ENCODE peak calls at places on chromosomes 2 and 18, in eight cellular contexts. H, X, Z, F, V, P, M and J are unnamed samples.

GRCh38 chr2:191847764-191848163 is 876 bp upstream of the CAVIN2 start:
- ATAC-seq in H (no peak), X (no peak), Z (no peak), F (no peak), V (no peak), P (no peak), M (no peak), J (no peak)

GRCh38 chr2:111904726-111905476 is 6.5 kb downstream of the MERTK start:
- ATAC-seq in H (peak), X (peak), Z (no peak), F (no peak), V (no peak), P (no peak), M (no peak), J (peak)

GRCh38 chr18:34521040-34521439 is 189.1 kb upstream of the DTNA start:
- ATAC-seq in H (no peak), X (no peak), Z (no peak), F (no peak), V (no peak), P (no peak), M (no peak), J (no peak)

GRCh38 chr2:177604291-177605065 is 211.9 kb downstream of the AGPS start:
- ATAC-seq in H (peak), X (peak), Z (no peak), F (no peak), V (no peak), P (peak), M (no peak), J (peak)

GRCh38 chr18:79531926-79532689 is 136.4 kb downstream of the NFATC1 start:
- ATAC-seq in H (no peak), X (no peak), Z (no peak), F (no peak), V (no peak), P (peak), M (no peak), J (no peak)

GRCh38 chr18:7878265-7879173 is 311.4 kb downstream of the PTPRM start:
- ATAC-seq in H (peak), X (no peak), Z (no peak), F (no peak), V (no peak), P (no peak), M (peak), J (no peak)

GRCh38 chr2:200054681-200055468 is 99.5 kb downstream of the MAIP1 start:
- ATAC-seq in H (no peak), X (peak), Z (no peak), F (no peak), V (no peak), P (no peak), M (no peak), J (no peak)

GRCh38 chr2:110997646-110998045 is 123.1 kb upstream of the BCL2L11 start:
- ATAC-seq in H (no peak), X (no peak), Z (no peak), F (no peak), V (no peak), P (no peak), M (no peak), J (no peak)

GRCh38 chr2:28624798-28625701 is 126.6 kb upstream of the PPP1CB start:
- ATAC-seq in H (peak), X (peak), Z (peak), F (peak), V (peak), P (peak), M (peak), J (peak)

GRCh38 chr2:8247905-8248622 is 433.8 kb upstream of the ID2 start:
- ATAC-seq in H (peak), X (no peak), Z (no peak), F (no peak), V (no peak), P (peak), M (no peak), J (peak)

GRCh38 chr2:6780765-6781274 is 84.9 kb downstream of the CMPK2 start:
- ATAC-seq in H (peak), X (peak), Z (peak), F (peak), V (peak), P (no peak), M (no peak), J (peak)

GRCh38 chr2:180017764-180018163 is 10.7 kb upstream of the CWC22 start:
- ATAC-seq in H (peak), X (no peak), Z (no peak), F (no peak), V (no peak), P (no peak), M (no peak), J (peak)

GRCh38 chr2:19747310-19748072 is 154.3 kb downstream of the TTC32 start:
- ATAC-seq in H (peak), X (no peak), Z (no peak), F (no peak), V (no peak), P (peak), M (no peak), J (no peak)

GRCh38 chr2:39620067-39620466 is 45.6 kb upstream of the TMEM178A start:
- ATAC-seq in H (peak), X (peak), Z (no peak), F (no peak), V (no peak), P (peak), M (no peak), J (no peak)

GRCh38 chr2:47501374-47502200 is 98.6 kb downstream of the MSH2 start:
- ATAC-seq in H (no peak), X (no peak), Z (no peak), F (no peak), V (peak), P (peak), M (no peak), J (no peak)

GRCh38 chr2:159637988-159638501 is 21.7 kb upstream of the BAZ2B start:
- ATAC-seq in H (no peak), X (no peak), Z (no peak), F (no peak), V (no peak), P (peak), M (no peak), J (no peak)

GRCh38 chr2:234679766-234680687 is 183.1 kb upstream of the ARL4C start:
- ATAC-seq in H (peak), X (peak), Z (no peak), F (no peak), V (no peak), P (peak), M (no peak), J (peak)